ENCODE peak calls at places on chromosome 22, in five cellular contexts. X, I, H, Z and W are unnamed samples.

GRCh38 chr22:20107471-20107901 is 8.4 kb upstream of the RANBP1 start:
- DNase-seq in X (no peak), I (no peak), H (no peak), Z (no peak), W (no peak)

GRCh38 chr22:34096770-34097169 is 176.5 kb upstream of the LARGE1 start:
- DNase-seq in X (no peak), I (no peak), H (no peak), Z (no peak), W (no peak)

GRCh38 chr22:38170469-38170868 is 11.2 kb downstream of the PLA2G6 start:
- DNase-seq in X (no peak), I (no peak), H (no peak), Z (no peak), W (no peak)

GRCh38 chr22:40637181-40638150 is 947 bp upstream of the MRTFA start:
- DNase-seq in X (peak), I (peak), H (no peak), Z (peak), W (peak)

GRCh38 chr22:40592352-40593113 is 44.0 kb downstream of the MRTFA start:
- DNase-seq in X (no peak), I (peak), H (no peak), Z (no peak), W (no peak)

GRCh38 chr22:31039393-31039792 is 41.7 kb upstream of the SMTN start:
- DNase-seq in X (no peak), I (peak), H (no peak), Z (no peak), W (no peak)

GRCh38 chr22:32940736-32941135 is 117.4 kb downstream of the SYN3 start:
- DNase-seq in X (no peak), I (no peak), H (no peak), Z (no peak), W (no peak)

GRCh38 chr22:22548349-22548716 is 10.7 kb downstream of the PRAME start:
- DNase-seq in X (no peak), I (no peak), H (no peak), Z (no peak), W (no peak)

GRCh38 chr22:19527861-19528417 is 3.7 kb upstream of the CLDN5 start:
- DNase-seq in X (peak), I (no peak), H (no peak), Z (no peak), W (no peak)

GRCh38 chr22:21727768-21728167 is 7.8 kb downstream of the YPEL1 start:
- DNase-seq in X (no peak), I (no peak), H (no peak), Z (no peak), W (no peak)